ENCODE peak calls at places on chromosomes 5 and 9, in six cellular contexts. M is AG10803, A is HAP-1, S is aorta, R is T-helper 2 cell, J is spleen. H is an unnamed sample.

GRCh38 chr9:77892171-77892570 is 139.4 kb downstream of the GNAQ start:
- DNase-seq in R (no peak), J (no peak), A (no peak), S (no peak), M (no peak), H (no peak)

GRCh38 chr5:154501566-154501965 is 23.5 kb upstream of the HAND1 start:
- DNase-seq in R (no peak), A (no peak), S (no peak), M (no peak), J (peak), H (no peak)

GRCh38 chr9:132697230-132697629 is 27.0 kb downstream of the GTF3C4 start:
- DNase-seq in A (no peak), R (no peak), M (no peak), S (no peak), J (no peak), H (no peak)

GRCh38 chr9:98520221-98520920 is 188.4 kb downstream of the GABBR2 start:
- DNase-seq in J (no peak), A (no peak), R (no peak), M (peak), S (no peak), H (no peak)

GRCh38 chr5:157342822-157343402 is 77.0 kb downstream of the CYFIP2 start:
- DNase-seq in S (no peak), J (no peak), M (peak), A (no peak), R (no peak), H (no peak)

GRCh38 chr9:113807173-113808061 is 68.7 kb upstream of the ZNF618 start:
- DNase-seq in J (no peak), M (peak), S (peak), R (no peak), A (peak), H (peak)

GRCh38 chr5:143002459-143003327 is 232.5 kb downstream of the ARHGAP26 start:
- DNase-seq in S (peak), R (no peak), J (peak), M (peak), A (no peak), H (no peak)

GRCh38 chr9:95447660-95448420 is 68.9 kb downstream of the PTCH1 start:
- DNase-seq in R (no peak), M (no peak), J (no peak), S (no peak), A (no peak), H (no peak)

GRCh38 chr9:130001185-130001584 is 41.8 kb downstream of the FNBP1 start:
- DNase-seq in J (no peak), S (no peak), M (no peak), R (no peak), A (no peak), H (no peak)

GRCh38 chr9:1071730-1072129 is 21.6 kb downstream of the DMRT2 start:
- DNase-seq in S (no peak), A (no peak), J (no peak), M (no peak), R (no peak), H (no peak)

GRCh38 chr9:131679261-131680020 is 60.4 kb downstream of the RAPGEF1 start:
- DNase-seq in S (no peak), R (no peak), M (no peak), A (no peak), J (no peak), H (no peak)

GRCh38 chr5:17991775-17992174 is 357.5 kb downstream of the TAF11L14 start:
- DNase-seq in J (no peak), R (no peak), A (no peak), M (no peak), S (no peak), H (no peak)

GRCh38 chr5:172716796-172717313 is 54.1 kb downstream of the DUSP1 start:
- DNase-seq in J (peak), S (peak), R (peak), A (peak), M (peak), H (peak)

GRCh38 chr5:168291281-168291960 is at the start of gene WWC1:
- DNase-seq in A (peak), M (no peak), J (peak), S (no peak), R (peak), H (no peak)

GRCh38 chr5:159208508-159209437 is 580 bp downstream of the RNF145 start:
- DNase-seq in A (no peak), R (peak), S (peak), J (no peak), M (peak), H (peak)

GRCh38 chr9:133818444-133818843 is 80.3 kb upstream of the SARDH start:
- DNase-seq in A (no peak), M (peak), J (no peak), S (no peak), R (no peak), H (no peak)

GRCh38 chr9:34185778-34186551 is 7.1 kb downstream of the UBAP1 start:
- DNase-seq in R (no peak), S (peak), M (peak), J (no peak), A (no peak), H (no peak)

GRCh38 chr5:140317859-140318258 is 15.0 kb upstream of the PFDN1 start:
- DNase-seq in S (no peak), J (no peak), R (no peak), A (no peak), M (peak), H (no peak)

GRCh38 chr5:139746691-139747582 is 48.7 kb upstream of the PSD2 start:
- DNase-seq in S (peak), J (peak), M (no peak), R (peak), A (no peak), H (no peak)

GRCh38 chr9:93586290-93587057 is 10.1 kb downstream of the PHF2 start:
- DNase-seq in R (no peak), A (no peak), S (peak), J (no peak), M (peak), H (no peak)

GRCh38 chr9:138121438-138122050 is 244.0 kb downstream of the CACNA1B start:
- DNase-seq in R (no peak), A (no peak), J (no peak), S (no peak), M (no peak), H (no peak)

GRCh38 chr5:132219289-132219970 is 8.2 kb downstream of the P4HA2 start:
- DNase-seq in R (no peak), J (peak), A (no peak), S (no peak), M (no peak), H (no peak)

GRCh38 chr9:37617837-37618236 is 25.4 kb upstream of the TOMM5 start:
- DNase-seq in S (no peak), M (peak), R (no peak), A (no peak), J (no peak), H (peak)

GRCh38 chr9:134052491-134052890 is 15.3 kb downstream of the BRD3 start:
- DNase-seq in A (no peak), M (no peak), J (peak), R (no peak), S (peak), H (no peak)

GRCh38 chr9:134782921-134783698 is 97.5 kb upstream of the FCN2 start:
- DNase-seq in M (no peak), R (no peak), J (no peak), S (no peak), A (no peak), H (no peak)

H was measured in neuronal stem cell.